ENCODE peak calls at places on chromosomes 13 and 19, in seven cellular contexts. One of them, this sample, is unnamed.
A peak's percentile ranks its signal among the peaks of the same experiment; 100 is the strongest.

GRCh38 chr13:40589285-40590109 is 76.9 kb downstream of the FOXO1 start:
- DNase-seq in hepatocyte: no peak
- DNase-seq in OCI-LY7: peak; percentile 97
- DNase-seq in HCT116: no peak
- DNase-seq in neural progenitor cell: peak; percentile 38
- DNase-seq in PC-3: peak; percentile 53
- DNase-seq in GM23338: no peak
- DNase-seq in this sample: peak; percentile 53

GRCh38 chr19:58554494-58555368 is at the start of gene CHMP2A:
- DNase-seq in hepatocyte: peak; percentile 99
- DNase-seq in OCI-LY7: peak; percentile 96
- DNase-seq in HCT116: peak; percentile 93
- DNase-seq in neural progenitor cell: peak; percentile 99
- DNase-seq in PC-3: peak; percentile 98
- DNase-seq in GM23338: peak; percentile 99
- DNase-seq in this sample: peak; percentile 99

GRCh38 chr13:80339578-80339840 is 1.4 kb downstream of the SPRY2 start:
- DNase-seq in hepatocyte: no peak
- DNase-seq in OCI-LY7: no peak
- DNase-seq in HCT116: no peak
- DNase-seq in neural progenitor cell: peak; percentile 65
- DNase-seq in PC-3: no peak
- DNase-seq in GM23338: peak; percentile 56
- DNase-seq in this sample: no peak

GRCh38 chr19:15199652-15200574 is 882 bp downstream of the NOTCH3 start:
- DNase-seq in hepatocyte: peak; percentile 82
- DNase-seq in OCI-LY7: no peak
- DNase-seq in HCT116: no peak
- DNase-seq in neural progenitor cell: peak; percentile 95
- DNase-seq in PC-3: peak; percentile 43
- DNase-seq in GM23338: peak; percentile 91
- DNase-seq in this sample: peak; percentile 69

GRCh38 chr19:39967561-39967960 is 3.4 kb upstream of the PSMC4 start:
- DNase-seq in hepatocyte: no peak
- DNase-seq in OCI-LY7: no peak
- DNase-seq in HCT116: no peak
- DNase-seq in neural progenitor cell: no peak
- DNase-seq in PC-3: no peak
- DNase-seq in GM23338: no peak
- DNase-seq in this sample: no peak

GRCh38 chr19:29630661-29631060 is 24.6 kb downstream of the POP4 start:
- DNase-seq in hepatocyte: no peak
- DNase-seq in OCI-LY7: no peak
- DNase-seq in HCT116: no peak
- DNase-seq in neural progenitor cell: no peak
- DNase-seq in PC-3: no peak
- DNase-seq in GM23338: no peak
- DNase-seq in this sample: peak; percentile 20

GRCh38 chr19:17933414-17934129 is 757 bp downstream of the CCDC124 start:
- DNase-seq in hepatocyte: peak; percentile 23
- DNase-seq in OCI-LY7: no peak
- DNase-seq in HCT116: no peak
- DNase-seq in neural progenitor cell: no peak
- DNase-seq in PC-3: peak; percentile 91
- DNase-seq in GM23338: peak; percentile 18
- DNase-seq in this sample: peak; percentile 76

GRCh38 chr13:49711218-49711863 is 20.1 kb upstream of the EBPL start:
- DNase-seq in hepatocyte: peak; percentile 26
- DNase-seq in OCI-LY7: no peak
- DNase-seq in HCT116: no peak
- DNase-seq in neural progenitor cell: no peak
- DNase-seq in PC-3: peak; percentile 43
- DNase-seq in GM23338: no peak
- DNase-seq in this sample: peak; percentile 78

GRCh38 chr19:39363909-39364457 is 21.8 kb downstream of the SAMD4B start:
- DNase-seq in hepatocyte: no peak
- DNase-seq in OCI-LY7: no peak
- DNase-seq in HCT116: no peak
- DNase-seq in neural progenitor cell: no peak
- DNase-seq in PC-3: no peak
- DNase-seq in GM23338: no peak
- DNase-seq in this sample: peak; percentile 81

GRCh38 chr19:54435551-54436016 is 13.4 kb upstream of the LENG8 start:
- DNase-seq in hepatocyte: no peak
- DNase-seq in OCI-LY7: no peak
- DNase-seq in HCT116: no peak
- DNase-seq in neural progenitor cell: no peak
- DNase-seq in PC-3: no peak
- DNase-seq in GM23338: peak; percentile 61
- DNase-seq in this sample: no peak

GRCh38 chr13:47397739-47398138 is 500.9 kb upstream of the HTR2A start:
- DNase-seq in hepatocyte: peak; percentile 39
- DNase-seq in OCI-LY7: no peak
- DNase-seq in HCT116: no peak
- DNase-seq in neural progenitor cell: no peak
- DNase-seq in PC-3: peak; percentile 65
- DNase-seq in GM23338: peak; percentile 27
- DNase-seq in this sample: peak; percentile 22

GRCh38 chr13:102400619-102401125 is 1.2 kb downstream of the FGF14 start:
- DNase-seq in hepatocyte: no peak
- DNase-seq in OCI-LY7: no peak
- DNase-seq in HCT116: no peak
- DNase-seq in neural progenitor cell: peak; percentile 47
- DNase-seq in PC-3: no peak
- DNase-seq in GM23338: peak; percentile 45
- DNase-seq in this sample: peak; percentile 53

GRCh38 chr13:22176968-22177545 is 506.2 kb downstream of the FGF9 start:
- DNase-seq in hepatocyte: no peak
- DNase-seq in OCI-LY7: no peak
- DNase-seq in HCT116: no peak
- DNase-seq in neural progenitor cell: no peak
- DNase-seq in PC-3: no peak
- DNase-seq in GM23338: no peak
- DNase-seq in this sample: no peak

GRCh38 chr13:32861304-32861703 is 154.9 kb upstream of the KL start:
- DNase-seq in hepatocyte: no peak
- DNase-seq in OCI-LY7: no peak
- DNase-seq in HCT116: no peak
- DNase-seq in neural progenitor cell: no peak
- DNase-seq in PC-3: no peak
- DNase-seq in GM23338: no peak
- DNase-seq in this sample: no peak

GRCh38 chr19:4016903-4017638 is 9.5 kb downstream of the PIAS4 start:
- DNase-seq in hepatocyte: no peak
- DNase-seq in OCI-LY7: no peak
- DNase-seq in HCT116: no peak
- DNase-seq in neural progenitor cell: no peak
- DNase-seq in PC-3: no peak
- DNase-seq in GM23338: no peak
- DNase-seq in this sample: no peak

GRCh38 chr19:623974-624373 is 9.4 kb downstream of the POLRMT start:
- DNase-seq in hepatocyte: no peak
- DNase-seq in OCI-LY7: no peak
- DNase-seq in HCT116: no peak
- DNase-seq in neural progenitor cell: peak; percentile 29
- DNase-seq in PC-3: no peak
- DNase-seq in GM23338: no peak
- DNase-seq in this sample: no peak

GRCh38 chr19:18346091-18346490 is 5.7 kb downstream of the PGPEP1 start:
- DNase-seq in hepatocyte: no peak
- DNase-seq in OCI-LY7: no peak
- DNase-seq in HCT116: no peak
- DNase-seq in neural progenitor cell: no peak
- DNase-seq in PC-3: peak; percentile 17
- DNase-seq in GM23338: peak; percentile 84
- DNase-seq in this sample: no peak

GRCh38 chr19:39847525-39847924 is 1.3 kb upstream of the FBL start:
- DNase-seq in hepatocyte: no peak
- DNase-seq in OCI-LY7: no peak
- DNase-seq in HCT116: no peak
- DNase-seq in neural progenitor cell: no peak
- DNase-seq in PC-3: no peak
- DNase-seq in GM23338: no peak
- DNase-seq in this sample: no peak

GRCh38 chr13:39956036-39956435 is 300.6 kb downstream of the COG6 start:
- DNase-seq in hepatocyte: no peak
- DNase-seq in OCI-LY7: peak; percentile 33
- DNase-seq in HCT116: no peak
- DNase-seq in neural progenitor cell: no peak
- DNase-seq in PC-3: no peak
- DNase-seq in GM23338: no peak
- DNase-seq in this sample: no peak

GRCh38 chr13:28637714-28638355 is 21.1 kb upstream of the POMP start:
- DNase-seq in hepatocyte: no peak
- DNase-seq in OCI-LY7: peak; percentile 40
- DNase-seq in HCT116: no peak
- DNase-seq in neural progenitor cell: no peak
- DNase-seq in PC-3: no peak
- DNase-seq in GM23338: peak; percentile 41
- DNase-seq in this sample: no peak

GRCh38 chr19:48994035-48994386 is 324 bp downstream of the RUVBL2 start:
- DNase-seq in hepatocyte: no peak
- DNase-seq in OCI-LY7: no peak
- DNase-seq in HCT116: no peak
- DNase-seq in neural progenitor cell: no peak
- DNase-seq in PC-3: no peak
- DNase-seq in GM23338: no peak
- DNase-seq in this sample: peak; percentile 55

GRCh38 chr19:30651066-30651465 is 278.9 kb downstream of the ZNF536 start:
- DNase-seq in hepatocyte: no peak
- DNase-seq in OCI-LY7: no peak
- DNase-seq in HCT116: no peak
- DNase-seq in neural progenitor cell: no peak
- DNase-seq in PC-3: no peak
- DNase-seq in GM23338: no peak
- DNase-seq in this sample: no peak

GRCh38 chr19:39692166-39692565 is 12.1 kb upstream of the LGALS14 start:
- DNase-seq in hepatocyte: no peak
- DNase-seq in OCI-LY7: no peak
- DNase-seq in HCT116: no peak
- DNase-seq in neural progenitor cell: no peak
- DNase-seq in PC-3: no peak
- DNase-seq in GM23338: no peak
- DNase-seq in this sample: no peak

GRCh38 chr13:27775943-27776342 is 16.3 kb upstream of the GSX1 start:
- DNase-seq in hepatocyte: no peak
- DNase-seq in OCI-LY7: no peak
- DNase-seq in HCT116: no peak
- DNase-seq in neural progenitor cell: peak; percentile 66
- DNase-seq in PC-3: peak; percentile 58
- DNase-seq in GM23338: peak; percentile 52
- DNase-seq in this sample: no peak

GRCh38 chr19:18668252-18668631 is 15.2 kb upstream of the CRTC1 start:
- DNase-seq in hepatocyte: no peak
- DNase-seq in OCI-LY7: no peak
- DNase-seq in HCT116: no peak
- DNase-seq in neural progenitor cell: no peak
- DNase-seq in PC-3: no peak
- DNase-seq in GM23338: no peak
- DNase-seq in this sample: no peak

GRCh38 chr19:14347999-14348889 is 33.0 kb upstream of the ADGRE5 start:
- DNase-seq in hepatocyte: peak; percentile 77
- DNase-seq in OCI-LY7: peak; percentile 71
- DNase-seq in HCT116: no peak
- DNase-seq in neural progenitor cell: peak; percentile 79
- DNase-seq in PC-3: peak; percentile 75
- DNase-seq in GM23338: peak; percentile 78
- DNase-seq in this sample: peak; percentile 71

GRCh38 chr13:86933676-86934075 is 737.5 kb upstream of the SLITRK5 start:
- DNase-seq in hepatocyte: peak; percentile 6
- DNase-seq in OCI-LY7: no peak
- DNase-seq in HCT116: no peak
- DNase-seq in neural progenitor cell: peak; percentile 26
- DNase-seq in PC-3: no peak
- DNase-seq in GM23338: peak; percentile 11
- DNase-seq in this sample: no peak

DNA sequence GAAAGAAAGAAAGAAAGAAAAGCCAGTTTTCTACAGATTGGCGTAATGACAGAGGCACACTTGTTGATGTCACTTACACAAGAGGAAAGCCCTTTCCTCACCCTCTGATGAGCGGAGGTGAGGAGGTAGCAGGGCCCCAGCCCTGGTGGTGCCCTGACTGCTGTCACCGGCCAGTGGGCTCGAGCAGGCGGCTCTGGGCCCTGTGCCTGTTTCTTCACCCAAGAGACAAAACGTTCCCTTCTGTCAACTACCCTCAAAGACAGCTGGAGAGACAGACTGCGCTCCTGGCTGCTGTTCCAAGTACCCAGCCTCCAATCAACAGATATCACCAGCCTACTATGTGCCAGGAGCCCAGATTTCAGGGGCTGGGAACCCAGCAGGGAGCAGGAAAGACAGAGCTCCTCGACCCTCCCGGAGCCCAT is 10.1 kb downstream of the EPS15L1 start:
- DNase-seq in hepatocyte: no peak
- DNase-seq in OCI-LY7: no peak
- DNase-seq in HCT116: no peak
- DNase-seq in neural progenitor cell: no peak
- DNase-seq in PC-3: no peak
- DNase-seq in GM23338: no peak
- DNase-seq in this sample: no peak
- TF ChIP-seq EZH2phosphoT487 in hepatocyte: no peak
- TF ChIP-seq EZH2phosphoT487 in OCI-LY7: no peak
- TF ChIP-seq EZH2phosphoT487 in HCT116: no peak
- TF ChIP-seq EZH2phosphoT487 in neural progenitor cell: no peak
- TF ChIP-seq EZH2phosphoT487 in PC-3: no peak
- TF ChIP-seq EZH2phosphoT487 in GM23338: no peak
- TF ChIP-seq EZH2phosphoT487 in this sample: no peak

GRCh38 chr13:112450567-112451240 is 74.5 kb downstream of the SPACA7 start:
- DNase-seq in hepatocyte: no peak
- DNase-seq in OCI-LY7: no peak
- DNase-seq in HCT116: no peak
- DNase-seq in neural progenitor cell: no peak
- DNase-seq in PC-3: no peak
- DNase-seq in GM23338: no peak
- DNase-seq in this sample: no peak
- TF ChIP-seq EZH2phosphoT487 in hepatocyte: no peak
- TF ChIP-seq EZH2phosphoT487 in OCI-LY7: no peak
- TF ChIP-seq EZH2phosphoT487 in HCT116: no peak
- TF ChIP-seq EZH2phosphoT487 in neural progenitor cell: no peak
- TF ChIP-seq EZH2phosphoT487 in PC-3: no peak
- TF ChIP-seq EZH2phosphoT487 in GM23338: no peak
- TF ChIP-seq EZH2phosphoT487 in this sample: no peak

GRCh38 chr13:76398426-76398825 is 487.8 kb downstream of the KCTD12 start:
- DNase-seq in hepatocyte: no peak
- DNase-seq in OCI-LY7: no peak
- DNase-seq in HCT116: no peak
- DNase-seq in neural progenitor cell: no peak
- DNase-seq in PC-3: no peak
- DNase-seq in GM23338: no peak
- DNase-seq in this sample: peak; percentile 1

GRCh38 chr13:76397413-76397812 is 488.8 kb downstream of the KCTD12 start:
- DNase-seq in hepatocyte: no peak
- DNase-seq in OCI-LY7: no peak
- DNase-seq in HCT116: no peak
- DNase-seq in neural progenitor cell: no peak
- DNase-seq in PC-3: no peak
- DNase-seq in GM23338: no peak
- DNase-seq in this sample: no peak
- TF ChIP-seq EZH2phosphoT487 in hepatocyte: no peak
- TF ChIP-seq EZH2phosphoT487 in OCI-LY7: no peak
- TF ChIP-seq EZH2phosphoT487 in HCT116: no peak
- TF ChIP-seq EZH2phosphoT487 in neural progenitor cell: no peak
- TF ChIP-seq EZH2phosphoT487 in PC-3: no peak
- TF ChIP-seq EZH2phosphoT487 in GM23338: no peak
- TF ChIP-seq EZH2phosphoT487 in this sample: no peak

GRCh38 chr13:45242070-45242469 is 41.2 kb upstream of the KCTD4 start:
- DNase-seq in hepatocyte: no peak
- DNase-seq in OCI-LY7: no peak
- DNase-seq in HCT116: peak; percentile 15
- DNase-seq in neural progenitor cell: no peak
- DNase-seq in PC-3: peak; percentile 12
- DNase-seq in GM23338: no peak
- DNase-seq in this sample: peak; percentile 62
- TF ChIP-seq EZH2phosphoT487 in hepatocyte: no peak
- TF ChIP-seq EZH2phosphoT487 in OCI-LY7: no peak
- TF ChIP-seq EZH2phosphoT487 in HCT116: no peak
- TF ChIP-seq EZH2phosphoT487 in neural progenitor cell: no peak
- TF ChIP-seq EZH2phosphoT487 in PC-3: no peak
- TF ChIP-seq EZH2phosphoT487 in GM23338: no peak
- TF ChIP-seq EZH2phosphoT487 in this sample: no peak

This sample was measured in GM23248.